ENCODE peak calls at places on chromosomes 2 and 18, in six cellular contexts. One of them, this sample, is unnamed.

GRCh38 chr2:6793371-6793770 is 72.3 kb downstream of the CMPK2 start:
- DNase-seq in fibroblast of the aortic adventitia: no peak
- DNase-seq in H9: no peak
- DNase-seq in Calu3: no peak
- DNase-seq in lower lobe of right lung: no peak
- DNase-seq in fibroblast of pulmonary artery: no peak
- DNase-seq in this sample: no peak

GRCh38 chr2:157107877-157108276 is 149.6 kb upstream of the GALNT5 start:
- DNase-seq in lower lobe of right lung: no peak
- DNase-seq in fibroblast of the aortic adventitia: peak; percentile 9
- DNase-seq in fibroblast of pulmonary artery: peak; percentile 48
- DNase-seq in Calu3: peak; percentile 82
- DNase-seq in H9: no peak
- DNase-seq in this sample: no peak

GRCh38 chr2:234308814-234309195 is 188.1 kb downstream of the ARL4C start:
- DNase-seq in H9: no peak
- DNase-seq in fibroblast of the aortic adventitia: peak; percentile 45
- DNase-seq in fibroblast of pulmonary artery: peak; percentile 52
- DNase-seq in Calu3: no peak
- DNase-seq in lower lobe of right lung: no peak
- DNase-seq in this sample: peak; percentile 77

GRCh38 chr2:144376926-144377325 is 143.0 kb downstream of the ZEB2 start:
- DNase-seq in fibroblast of pulmonary artery: no peak
- DNase-seq in H9: no peak
- DNase-seq in Calu3: no peak
- DNase-seq in fibroblast of the aortic adventitia: no peak
- DNase-seq in lower lobe of right lung: no peak
- DNase-seq in this sample: no peak

GRCh38 chr2:26429779-26430654 is 28.3 kb downstream of the DRC1 start:
- DNase-seq in fibroblast of the aortic adventitia: no peak
- DNase-seq in H9: no peak
- DNase-seq in fibroblast of pulmonary artery: no peak
- DNase-seq in Calu3: peak; percentile 6
- DNase-seq in lower lobe of right lung: no peak
- DNase-seq in this sample: peak; percentile 2

GRCh38 chr2:24076849-24077534 is 866 bp upstream of the SF3B6 start:
- DNase-seq in fibroblast of the aortic adventitia: peak; percentile 15
- DNase-seq in lower lobe of right lung: no peak
- DNase-seq in Calu3: no peak
- DNase-seq in fibroblast of pulmonary artery: no peak
- DNase-seq in H9: no peak
- DNase-seq in this sample: no peak

GRCh38 chr2:66414896-66415295 is 20.0 kb upstream of the MEIS1 start:
- DNase-seq in H9: no peak
- DNase-seq in fibroblast of the aortic adventitia: no peak
- DNase-seq in Calu3: no peak
- DNase-seq in fibroblast of pulmonary artery: no peak
- DNase-seq in lower lobe of right lung: no peak
- DNase-seq in this sample: no peak

GRCh38 chr2:41910126-41910525 is 137.7 kb upstream of the PKDCC start:
- DNase-seq in fibroblast of pulmonary artery: no peak
- DNase-seq in fibroblast of the aortic adventitia: peak; percentile 29
- DNase-seq in Calu3: peak; percentile 39
- DNase-seq in lower lobe of right lung: no peak
- DNase-seq in H9: no peak
- DNase-seq in this sample: no peak

GRCh38 chr2:38907242-38907641 is 17.6 kb downstream of the ARHGEF33 start:
- DNase-seq in Calu3: no peak
- DNase-seq in lower lobe of right lung: no peak
- DNase-seq in fibroblast of pulmonary artery: no peak
- DNase-seq in H9: no peak
- DNase-seq in fibroblast of the aortic adventitia: no peak
- DNase-seq in this sample: no peak

GRCh38 chr2:200705305-200705985 is 106.3 kb upstream of the BZW1 start:
- DNase-seq in fibroblast of pulmonary artery: peak; percentile 40
- DNase-seq in H9: peak; percentile 80
- DNase-seq in lower lobe of right lung: no peak
- DNase-seq in Calu3: no peak
- DNase-seq in fibroblast of the aortic adventitia: peak; percentile 30
- DNase-seq in this sample: no peak

GRCh38 chr2:217980036-217980435 is 22.8 kb downstream of the TNS1 start:
- DNase-seq in fibroblast of the aortic adventitia: no peak
- DNase-seq in Calu3: no peak
- DNase-seq in lower lobe of right lung: no peak
- DNase-seq in fibroblast of pulmonary artery: no peak
- DNase-seq in H9: no peak
- DNase-seq in this sample: no peak

GRCh38 chr2:182384860-182385259 is 42.0 kb downstream of the PDE1A start:
- DNase-seq in Calu3: no peak
- DNase-seq in H9: no peak
- DNase-seq in lower lobe of right lung: no peak
- DNase-seq in fibroblast of pulmonary artery: no peak
- DNase-seq in fibroblast of the aortic adventitia: no peak
- DNase-seq in this sample: no peak

GRCh38 chr18:10565835-10566234 is 40.0 kb downstream of the NAPG start:
- DNase-seq in fibroblast of pulmonary artery: peak; percentile 13
- DNase-seq in Calu3: no peak
- DNase-seq in fibroblast of the aortic adventitia: no peak
- DNase-seq in H9: no peak
- DNase-seq in lower lobe of right lung: no peak
- DNase-seq in this sample: no peak

GRCh38 chr2:227324671-227325055 is 388 bp upstream of the MFF start:
- DNase-seq in lower lobe of right lung: no peak
- DNase-seq in fibroblast of pulmonary artery: no peak
- DNase-seq in H9: peak; percentile 29
- DNase-seq in Calu3: peak; percentile 12
- DNase-seq in fibroblast of the aortic adventitia: no peak
- DNase-seq in this sample: no peak

GRCh38 chr2:239905884-239906654 is 119.1 kb downstream of the NDUFA10 start:
- DNase-seq in H9: peak; percentile 19
- DNase-seq in fibroblast of pulmonary artery: no peak
- DNase-seq in fibroblast of the aortic adventitia: no peak
- DNase-seq in lower lobe of right lung: no peak
- DNase-seq in Calu3: no peak
- DNase-seq in this sample: no peak

GRCh38 chr2:234851451-234851850 is 100.4 kb upstream of the SH3BP4 start:
- DNase-seq in Calu3: no peak
- DNase-seq in H9: no peak
- DNase-seq in fibroblast of pulmonary artery: no peak
- DNase-seq in lower lobe of right lung: no peak
- DNase-seq in fibroblast of the aortic adventitia: no peak
- DNase-seq in this sample: no peak

GRCh38 chr18:48613589-48613988 is 74.8 kb downstream of the CTIF start:
- DNase-seq in lower lobe of right lung: no peak
- DNase-seq in H9: no peak
- DNase-seq in fibroblast of pulmonary artery: no peak
- DNase-seq in Calu3: no peak
- DNase-seq in fibroblast of the aortic adventitia: peak; percentile 30
- DNase-seq in this sample: no peak

GRCh38 chr2:63710732-63711131 is 122.0 kb downstream of the MDH1 start:
- DNase-seq in H9: no peak
- DNase-seq in fibroblast of the aortic adventitia: no peak
- DNase-seq in Calu3: no peak
- DNase-seq in lower lobe of right lung: no peak
- DNase-seq in fibroblast of pulmonary artery: no peak
- DNase-seq in this sample: no peak

GRCh38 chr2:8662239-8662879 is 19.5 kb upstream of the ID2 start:
- DNase-seq in lower lobe of right lung: peak; percentile 28
- DNase-seq in H9: no peak
- DNase-seq in Calu3: peak; percentile 69
- DNase-seq in fibroblast of the aortic adventitia: peak; percentile 71
- DNase-seq in fibroblast of pulmonary artery: peak; percentile 53
- DNase-seq in this sample: peak; percentile 71
- TF ChIP-seq CTCF in lower lobe of right lung: no peak
- TF ChIP-seq CTCF in H9: no peak
- TF ChIP-seq CTCF in Calu3: no peak
- TF ChIP-seq CTCF in fibroblast of the aortic adventitia: no peak
- TF ChIP-seq CTCF in fibroblast of pulmonary artery: peak; percentile 15
- TF ChIP-seq CTCF in this sample: peak; percentile 50

GRCh38 chr2:98537390-98537972 is 70.8 kb downstream of the COA5 start:
- DNase-seq in Calu3: no peak
- DNase-seq in H9: no peak
- DNase-seq in fibroblast of pulmonary artery: no peak
- DNase-seq in lower lobe of right lung: no peak
- DNase-seq in fibroblast of the aortic adventitia: no peak
- DNase-seq in this sample: no peak
- TF ChIP-seq CTCF in Calu3: no peak
- TF ChIP-seq CTCF in H9: no peak
- TF ChIP-seq CTCF in fibroblast of pulmonary artery: no peak
- TF ChIP-seq CTCF in lower lobe of right lung: no peak
- TF ChIP-seq CTCF in fibroblast of the aortic adventitia: no peak
- TF ChIP-seq CTCF in this sample: no peak

GRCh38 chr2:120347387-120348010 is 1.6 kb downstream of the INHBB start:
- DNase-seq in fibroblast of the aortic adventitia: peak; percentile 17
- DNase-seq in Calu3: no peak
- DNase-seq in fibroblast of pulmonary artery: no peak
- DNase-seq in H9: peak; percentile 61
- DNase-seq in lower lobe of right lung: no peak
- DNase-seq in this sample: no peak

GRCh38 chr2:120350125-120350524 is 4.2 kb downstream of the INHBB start:
- DNase-seq in H9: no peak
- DNase-seq in lower lobe of right lung: no peak
- DNase-seq in fibroblast of pulmonary artery: no peak
- DNase-seq in Calu3: no peak
- DNase-seq in fibroblast of the aortic adventitia: no peak
- DNase-seq in this sample: no peak

GRCh38 chr2:120349125-120349921 is 3.4 kb downstream of the INHBB start:
- DNase-seq in Calu3: no peak
- DNase-seq in fibroblast of pulmonary artery: no peak
- DNase-seq in lower lobe of right lung: no peak
- DNase-seq in fibroblast of the aortic adventitia: no peak
- DNase-seq in H9: no peak
- DNase-seq in this sample: no peak

GRCh38 chr2:120346667-120347358 is 877 bp downstream of the INHBB start:
- DNase-seq in fibroblast of pulmonary artery: peak; percentile 55
- DNase-seq in fibroblast of the aortic adventitia: peak; percentile 35
- DNase-seq in H9: peak; percentile 47
- DNase-seq in Calu3: no peak
- DNase-seq in lower lobe of right lung: no peak
- DNase-seq in this sample: peak; percentile 32

DNA sequence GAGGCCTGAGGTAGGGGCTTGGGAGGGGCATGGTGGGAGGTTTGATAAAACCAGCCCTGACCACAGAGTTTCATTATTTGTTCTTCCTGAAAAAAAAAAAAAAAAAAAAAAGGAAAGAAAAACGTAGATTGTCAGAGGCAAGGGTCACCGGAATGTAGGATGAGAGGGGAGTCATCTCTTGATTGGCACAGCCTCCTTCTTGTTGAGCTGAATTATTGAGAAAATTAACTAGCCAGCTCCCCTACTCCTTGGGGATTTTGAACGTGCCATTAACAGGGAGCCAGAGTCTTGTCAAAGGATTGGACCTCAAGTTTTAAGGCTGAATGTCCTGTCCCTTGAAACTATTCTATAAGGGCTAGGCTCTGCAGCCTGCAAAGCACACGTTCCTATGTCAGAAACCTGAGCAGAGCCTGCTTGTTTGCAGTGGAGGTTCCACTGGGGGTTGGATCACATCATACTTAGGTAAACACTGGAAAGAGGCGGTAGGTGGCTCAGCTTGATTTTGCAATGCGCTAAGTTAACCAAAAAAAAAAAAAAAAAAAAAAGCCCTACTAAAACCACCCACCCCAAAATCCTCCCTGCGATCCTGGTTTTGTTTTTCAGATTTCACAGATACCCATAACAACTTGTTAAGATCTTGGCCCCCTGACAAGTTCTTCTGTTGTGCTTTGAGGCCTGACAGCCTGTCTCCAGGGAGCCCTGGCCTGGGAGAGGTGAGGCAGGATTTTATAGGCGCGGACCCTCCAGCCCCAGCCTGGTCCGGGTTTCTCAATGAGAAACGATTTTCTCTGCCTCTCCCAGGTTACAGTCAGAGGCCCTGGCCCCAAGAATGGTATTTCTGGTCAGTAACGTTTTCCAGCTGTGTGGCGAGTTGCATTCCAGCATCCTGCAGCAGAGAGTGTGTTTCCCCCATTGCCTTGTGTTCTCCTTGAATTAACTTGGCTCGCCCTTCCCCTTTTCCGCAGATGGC is 2.5 kb downstream of the INHBB start:
- DNase-seq in H9: no peak
- DNase-seq in fibroblast of the aortic adventitia: no peak
- DNase-seq in Calu3: no peak
- DNase-seq in fibroblast of pulmonary artery: no peak
- DNase-seq in lower lobe of right lung: no peak
- DNase-seq in this sample: no peak
- TF ChIP-seq CTCF in H9: no peak
- TF ChIP-seq CTCF in fibroblast of the aortic adventitia: no peak
- TF ChIP-seq CTCF in Calu3: no peak
- TF ChIP-seq CTCF in fibroblast of pulmonary artery: no peak
- TF ChIP-seq CTCF in lower lobe of right lung: no peak
- TF ChIP-seq CTCF in this sample: no peak

GRCh38 chr2:95049088-95049955 is 23.8 kb downstream of the MAL start:
- DNase-seq in H9: no peak
- DNase-seq in fibroblast of the aortic adventitia: no peak
- DNase-seq in lower lobe of right lung: no peak
- DNase-seq in Calu3: no peak
- DNase-seq in fibroblast of pulmonary artery: no peak
- DNase-seq in this sample: no peak

GRCh38 chr2:95043300-95043786 is 17.8 kb downstream of the MAL start:
- DNase-seq in Calu3: no peak
- DNase-seq in lower lobe of right lung: peak; percentile 72
- DNase-seq in H9: peak; percentile 42
- DNase-seq in fibroblast of pulmonary artery: peak; percentile 87
- DNase-seq in fibroblast of the aortic adventitia: peak; percentile 79
- DNase-seq in this sample: peak; percentile 13

GRCh38 chr2:95047629-95048510 is 22.4 kb downstream of the MAL start:
- DNase-seq in Calu3: no peak
- DNase-seq in H9: no peak
- DNase-seq in fibroblast of the aortic adventitia: no peak
- DNase-seq in fibroblast of pulmonary artery: no peak
- DNase-seq in lower lobe of right lung: no peak
- DNase-seq in this sample: no peak

GRCh38 chr2:95044598-95044997 is 19.1 kb downstream of the MAL start:
- DNase-seq in H9: no peak
- DNase-seq in fibroblast of the aortic adventitia: no peak
- DNase-seq in Calu3: no peak
- DNase-seq in fibroblast of pulmonary artery: no peak
- DNase-seq in lower lobe of right lung: no peak
- DNase-seq in this sample: no peak

DNA sequence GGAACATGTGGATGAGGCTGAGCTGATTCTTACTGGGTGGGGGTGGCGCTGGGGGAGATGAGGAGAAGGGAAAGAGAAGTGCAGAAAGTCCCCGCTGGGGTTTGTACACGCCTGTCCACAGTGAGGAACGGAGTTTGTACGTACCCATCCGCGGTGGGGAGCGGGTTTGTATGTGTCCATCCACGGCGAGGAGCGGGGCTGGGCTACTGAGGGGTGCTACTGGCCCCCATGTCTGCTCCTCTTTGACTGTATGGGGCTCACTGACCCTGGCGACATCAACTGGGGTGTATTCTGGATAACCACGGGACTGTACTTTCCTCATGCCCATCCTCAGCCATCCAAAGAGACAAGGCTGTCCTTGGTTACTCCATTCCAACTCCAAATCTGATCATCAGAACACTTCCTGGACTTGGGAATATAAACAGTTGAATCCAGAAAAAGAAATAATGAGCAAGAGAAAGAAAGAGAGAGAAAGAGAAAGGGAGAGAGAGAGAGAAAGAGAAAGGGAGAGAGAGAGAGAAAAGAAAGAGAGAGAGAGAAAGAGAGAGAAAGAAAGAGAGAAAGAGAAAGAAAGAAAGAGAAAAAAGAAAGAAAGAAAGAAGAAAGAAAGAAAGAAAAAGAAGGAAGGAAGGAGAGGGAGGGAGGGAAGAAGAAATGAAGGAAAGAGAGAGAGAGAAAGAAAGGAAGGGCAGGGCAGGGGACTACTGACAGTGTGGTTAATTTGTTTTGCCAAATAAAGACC is 21.0 kb downstream of the MAL start:
- DNase-seq in Calu3: no peak
- DNase-seq in fibroblast of the aortic adventitia: no peak
- DNase-seq in lower lobe of right lung: no peak
- DNase-seq in H9: no peak
- DNase-seq in fibroblast of pulmonary artery: no peak
- DNase-seq in this sample: no peak
- TF ChIP-seq CTCF in Calu3: no peak
- TF ChIP-seq CTCF in fibroblast of the aortic adventitia: no peak
- TF ChIP-seq CTCF in lower lobe of right lung: no peak
- TF ChIP-seq CTCF in H9: no peak
- TF ChIP-seq CTCF in fibroblast of pulmonary artery: no peak
- TF ChIP-seq CTCF in this sample: no peak